ENCODE peak calls at places on chromosomes 2 and 18, in six cellular contexts. O is IMR-90, Z is mucosa of descending colon, G is endothelial cell, M is esophagus squamous epithelium, E is bronchial epithelial cell. N is an unnamed sample.

GRCh38 chr2:217551229-217551909 is 451.4 kb downstream of the TNS1 start:
- DNase-seq in O (peak; percentile 75), Z (no peak), G (no peak), M (no peak), E (no peak), N (peak; percentile 36)

GRCh38 chr2:2547451-2547850 is 216.4 kb upstream of the MYT1L start:
- DNase-seq in O (no peak), Z (no peak), G (no peak), M (no peak), E (no peak), N (no peak)

GRCh38 chr2:85409719-85410583 is at the start of gene CAPG:
- DNase-seq in O (no peak), Z (peak; percentile 96), G (no peak), M (no peak), E (peak; percentile 61), N (no peak)

GRCh38 chr2:64730551-64731305 is 77.0 kb upstream of the SERTAD2 start:
- DNase-seq in O (peak; percentile 90), Z (peak; percentile 59), G (no peak), M (no peak), E (peak; percentile 79), N (no peak)

GRCh38 chr2:7523557-7524210 is 606.5 kb downstream of the RNF144A start:
- DNase-seq in O (no peak), Z (no peak), G (no peak), M (no peak), E (no peak), N (no peak)

GRCh38 chr2:238846503-238847431 is 1.1 kb upstream of the TWIST2 start:
- DNase-seq in O (no peak), Z (no peak), G (no peak), M (no peak), E (peak; percentile 3), N (no peak)

GRCh38 chr2:172232638-172233253 is 130.0 kb upstream of the DLX2 start:
- DNase-seq in O (peak; percentile 62), Z (no peak), G (no peak), M (no peak), E (no peak), N (no peak)

GRCh38 chr2:41720702-41721344 is 327.0 kb upstream of the PKDCC start:
- DNase-seq in O (peak; percentile 35), Z (no peak), G (no peak), M (no peak), E (no peak), N (no peak)

GRCh38 chr2:85694052-85695025 is at the start of gene GNLY:
- DNase-seq in O (no peak), Z (no peak), G (no peak), M (no peak), E (no peak), N (peak; percentile 78)

GRCh38 chr18:27185025-27185763 is at the start of gene CHST9:
- DNase-seq in O (no peak), Z (no peak), G (peak; percentile 50), M (no peak), E (no peak), N (no peak)

GRCh38 chr2:8796878-8797550 is 40.4 kb downstream of the KIDINS220 start:
- DNase-seq in O (no peak), Z (no peak), G (no peak), M (no peak), E (no peak), N (no peak)

GRCh38 chr2:74384051-74384450 is 3.9 kb upstream of the DCTN1 start:
- DNase-seq in O (peak; percentile 36), Z (no peak), G (no peak), M (no peak), E (no peak), N (no peak)

GRCh38 chr2:45134014-45134413 is 124.8 kb upstream of the SIX2 start:
- DNase-seq in O (no peak), Z (no peak), G (no peak), M (no peak), E (no peak), N (peak; percentile 30)

GRCh38 chr2:236352761-236353593 is 88.8 kb upstream of the ASB18 start:
- DNase-seq in O (peak; percentile 29), Z (no peak), G (no peak), M (no peak), E (peak; percentile 21), N (no peak)

GRCh38 chr18:50051288-50051687 is 143.7 kb downstream of the MYO5B start:
- DNase-seq in O (no peak), Z (no peak), G (no peak), M (no peak), E (peak; percentile 38), N (no peak)

GRCh38 chr2:118091140-118091478 is 2.8 kb downstream of the INSIG2 start:
- DNase-seq in O (no peak), Z (no peak), G (no peak), M (no peak), E (no peak), N (no peak)

GRCh38 chr2:118086024-118086633 is 2.1 kb upstream of the INSIG2 start:
- DNase-seq in O (no peak), Z (no peak), G (no peak), M (no peak), E (no peak), N (no peak)

GRCh38 chr2:118088051-118089014 is at the start of gene INSIG2:
- DNase-seq in O (peak; percentile 91), Z (peak; percentile 96), G (peak; percentile 89), M (peak; percentile 73), E (peak; percentile 98), N (peak; percentile 98)

GRCh38 chr2:118090387-118091139 is 2.3 kb downstream of the INSIG2 start:
- DNase-seq in O (no peak), Z (no peak), G (no peak), M (no peak), E (no peak), N (no peak)

DNA sequence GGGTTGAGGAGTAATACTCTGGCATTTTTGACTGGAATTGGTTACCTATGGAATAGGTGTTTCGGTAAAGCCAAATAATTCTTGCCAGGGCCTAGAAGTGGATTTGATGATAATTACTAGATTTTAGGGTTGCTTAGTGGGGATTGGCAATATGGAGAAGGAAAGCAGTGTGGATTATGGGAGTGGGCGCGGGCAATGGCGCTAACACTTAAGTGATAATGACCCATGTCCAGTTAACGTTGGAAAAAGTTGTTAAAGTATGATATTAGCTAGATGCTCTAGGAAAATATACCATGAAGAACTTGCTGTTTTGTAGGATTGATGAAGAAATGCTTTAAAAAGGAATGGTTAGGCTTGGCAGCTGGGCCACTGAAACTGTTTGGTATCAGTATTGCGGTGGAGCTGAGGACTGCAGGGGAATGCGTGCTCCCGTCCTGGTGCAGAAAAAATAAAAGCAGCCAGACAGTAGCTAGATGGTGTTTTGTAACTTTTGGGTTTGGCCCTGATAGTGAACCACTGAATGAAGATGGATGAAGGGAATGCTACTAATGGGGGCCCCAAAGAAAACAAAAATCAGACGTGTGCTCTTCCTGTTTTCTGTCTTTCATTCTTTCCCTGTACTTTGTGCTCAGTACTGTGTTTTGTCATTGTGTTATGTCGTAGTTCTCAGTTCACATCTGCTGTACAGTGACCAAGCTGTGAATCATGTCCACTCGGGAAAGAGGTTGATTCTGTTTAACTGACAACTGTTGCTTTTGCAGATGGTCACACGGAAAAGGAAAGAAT is 937 bp downstream of the INSIG2 start:
- DNase-seq in O (peak; percentile 58), Z (peak; percentile 24), G (peak; percentile 19), M (no peak), E (peak; percentile 69), N (no peak)
- TF ChIP-seq CTCF in O (no peak), Z (no peak), G (no peak), M (peak; percentile 35), E (peak; percentile 4), N (peak; percentile 35)

GRCh38 chr2:134985061-134985460 is 62.2 kb downstream of the MAP3K19 start:
- DNase-seq in O (no peak), Z (no peak), G (no peak), M (no peak), E (no peak), N (no peak)

DNA sequence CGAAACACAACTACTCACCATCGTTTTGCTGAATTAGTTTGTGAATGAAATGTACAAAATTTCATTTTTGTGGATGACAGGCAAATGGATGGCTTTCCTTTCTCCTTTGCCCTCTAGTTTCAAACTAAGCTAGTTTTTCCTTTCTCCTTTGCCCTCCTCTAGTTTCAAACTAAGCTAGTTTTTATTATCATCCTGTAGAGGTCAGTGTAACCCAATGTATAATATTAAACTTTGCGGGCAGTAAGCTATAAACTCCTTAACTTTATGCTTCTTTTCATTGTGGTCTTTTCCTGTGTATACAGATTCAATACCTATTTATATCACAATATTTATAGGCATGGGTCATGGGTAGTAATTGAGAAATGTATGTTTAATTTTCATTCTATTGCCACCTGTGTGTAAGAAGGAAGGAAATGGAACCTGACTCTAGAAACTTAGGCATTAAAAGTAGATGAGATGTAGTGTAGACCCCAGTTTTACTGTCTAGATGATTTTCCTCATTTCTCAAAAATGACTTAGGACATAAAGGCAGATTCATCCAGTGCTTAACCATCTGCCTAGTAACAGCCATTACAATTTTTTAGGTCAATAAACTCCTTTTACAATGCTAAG is 58.1 kb downstream of the MAP3K19 start:
- DNase-seq in O (peak; percentile 50), Z (no peak), G (no peak), M (no peak), E (peak; percentile 28), N (no peak)
- TF ChIP-seq CTCF in O (peak; percentile 56), Z (no peak), G (peak; percentile 31), M (no peak), E (peak; percentile 39), N (peak; percentile 61)

GRCh38 chr2:190537765-190538164 is 3.2 kb upstream of the NEMP2 start:
- DNase-seq in O (peak; percentile 24), Z (no peak), G (no peak), M (no peak), E (no peak), N (no peak)
- TF ChIP-seq CTCF in O (no peak), Z (no peak), G (no peak), M (no peak), E (no peak), N (no peak)

GRCh38 chr2:112686348-112687217 is 34.2 kb upstream of the NT5DC4 start:
- DNase-seq in O (no peak), Z (no peak), G (no peak), M (no peak), E (no peak), N (no peak)

GRCh38 chr2:112683550-112684414 is 37.0 kb upstream of the NT5DC4 start:
- DNase-seq in O (no peak), Z (no peak), G (peak; percentile 43), M (no peak), E (no peak), N (no peak)

GRCh38 chr2:112684415-112684775 is 36.4 kb upstream of the NT5DC4 start:
- DNase-seq in O (no peak), Z (no peak), G (no peak), M (no peak), E (no peak), N (no peak)

GRCh38 chr2:112688086-112688880 is 32.5 kb upstream of the NT5DC4 start:
- DNase-seq in O (no peak), Z (no peak), G (no peak), M (no peak), E (no peak), N (no peak)

DNA sequence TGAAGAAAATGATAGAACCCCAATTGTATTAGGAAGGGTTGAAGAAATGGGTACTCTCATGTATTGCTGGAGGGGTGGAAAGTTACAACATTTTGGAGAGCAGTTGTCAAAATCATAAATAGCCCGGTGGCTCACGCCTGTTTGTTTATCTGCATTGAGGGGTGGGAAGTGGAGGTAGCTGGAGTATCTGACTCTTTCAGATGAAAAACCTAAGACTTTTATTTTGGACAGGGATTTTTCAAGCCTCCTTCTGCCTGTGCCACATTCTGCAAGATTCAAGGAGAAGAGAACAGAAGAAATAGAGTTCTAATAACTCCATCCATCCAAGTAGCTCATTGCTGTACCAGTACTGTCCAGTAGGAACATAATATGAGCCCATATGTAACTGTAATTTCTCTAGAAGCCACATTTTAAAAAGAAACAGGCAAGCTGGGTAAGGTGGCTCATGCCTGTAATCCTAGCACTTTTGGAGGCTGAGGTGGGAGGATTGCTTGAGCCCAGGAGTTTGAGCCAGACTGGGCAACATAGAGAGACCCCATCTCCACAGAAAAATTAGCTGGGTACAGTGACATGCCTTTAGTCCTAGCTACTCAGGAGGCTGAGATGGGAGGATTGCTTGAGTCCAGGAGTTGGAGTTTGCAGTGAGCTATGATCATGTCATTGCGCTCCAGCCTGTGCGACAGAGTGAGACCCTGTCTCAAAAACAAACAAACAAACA is 35.5 kb upstream of the NT5DC4 start:
- DNase-seq in O (no peak), Z (no peak), G (no peak), M (no peak), E (no peak), N (no peak)
- TF ChIP-seq CTCF in O (no peak), Z (no peak), G (peak; percentile 41), M (no peak), E (no peak), N (peak; percentile 32)

N was measured in osteocyte.